ENCODE peak calls at places on chromosomes 4 and X, in nine cellular contexts. U, J, W, B, T, M, F, A and R are unnamed samples.

GRCh38 chr4:13640149-13640671 is 12.7 kb upstream of the BOD1L1 start:
- DNase-seq in U (no peak), J (peak), W (peak), B (no peak), T (no peak), M (no peak), F (no peak), A (no peak), R (peak)

GRCh38 chr4:87896020-87896621 is 63.4 kb downstream of the MEPE start:
- DNase-seq in U (no peak), J (peak), W (peak), B (peak), T (no peak), M (no peak), F (no peak), A (no peak), R (peak)

GRCh38 chr4:13829457-13829856 is 201.9 kb upstream of the BOD1L1 start:
- DNase-seq in U (no peak), J (no peak), W (no peak), B (no peak), T (no peak), M (no peak), F (no peak), A (no peak), R (no peak)

GRCh38 chrX:11364835-11365234 is 71.6 kb downstream of the AMELX start:
- DNase-seq in U (no peak), J (no peak), W (no peak), B (no peak), T (no peak), M (no peak), F (no peak), A (no peak), R (no peak)

GRCh38 chr4:124179521-124180186 is 532.9 kb downstream of the ANKRD50 start:
- DNase-seq in U (no peak), J (no peak), W (no peak), B (peak), T (no peak), M (no peak), F (no peak), A (no peak), R (no peak)

GRCh38 chr4:89298160-89298559 is 9.4 kb downstream of the GPRIN3 start:
- DNase-seq in U (no peak), J (no peak), W (no peak), B (no peak), T (peak), M (no peak), F (no peak), A (no peak), R (no peak)

GRCh38 chr4:84673475-84674230 is 90.7 kb downstream of the CDS1 start:
- DNase-seq in U (no peak), J (peak), W (peak), B (peak), T (no peak), M (no peak), F (no peak), A (no peak), R (no peak)

GRCh38 chr4:185838514-185839203 is 26.7 kb upstream of the SORBS2 start:
- DNase-seq in U (no peak), J (no peak), W (peak), B (no peak), T (no peak), M (no peak), F (no peak), A (no peak), R (no peak)

GRCh38 chrX:112735147-112735546 is 55.4 kb upstream of the LHFPL1 start:
- DNase-seq in U (no peak), J (no peak), W (no peak), B (no peak), T (no peak), M (no peak), F (no peak), A (no peak), R (no peak)

GRCh38 chrX:23548164-23548563 is 119.1 kb upstream of the PRDX4 start:
- DNase-seq in U (no peak), J (peak), W (peak), B (no peak), T (no peak), M (no peak), F (no peak), A (no peak), R (no peak)

GRCh38 chr4:184675018-184675417 is 25.5 kb downstream of the PRIMPOL start:
- DNase-seq in U (no peak), J (no peak), W (no peak), B (no peak), T (no peak), M (no peak), F (no peak), A (no peak), R (no peak)

GRCh38 chr4:112896326-112896892 is 153.0 kb upstream of the ANK2 start:
- DNase-seq in U (no peak), J (no peak), W (no peak), B (no peak), T (no peak), M (no peak), F (no peak), A (no peak), R (no peak)

GRCh38 chrX:40411350-40412111 is 169.2 kb upstream of the ATP6AP2 start:
- DNase-seq in U (no peak), J (no peak), W (no peak), B (no peak), T (no peak), M (no peak), F (no peak), A (no peak), R (peak)

GRCh38 chr4:114780205-114780604 is 181.6 kb downstream of the UGT8 start:
- DNase-seq in U (no peak), J (peak), W (peak), B (peak), T (no peak), M (no peak), F (no peak), A (no peak), R (peak)

GRCh38 chr4:100497729-100498250 is 20.0 kb downstream of the EMCN start:
- DNase-seq in U (no peak), J (no peak), W (peak), B (peak), T (no peak), M (no peak), F (no peak), A (no peak), R (no peak)

GRCh38 chrX:120205816-120206753 is 44.5 kb upstream of the ZBTB33 start:
- DNase-seq in U (no peak), J (no peak), W (no peak), B (no peak), T (no peak), M (no peak), F (no peak), A (no peak), R (no peak)

GRCh38 chr4:165922747-165923146 is 49.7 kb downstream of the TLL1 start:
- DNase-seq in U (no peak), J (no peak), W (no peak), B (no peak), T (no peak), M (no peak), F (no peak), A (no peak), R (no peak)

GRCh38 chr4:13348216-13348615 is 135.9 kb downstream of the RAB28 start:
- DNase-seq in U (no peak), J (peak), W (no peak), B (no peak), T (no peak), M (no peak), F (no peak), A (no peak), R (no peak)

GRCh38 chr4:149291463-149291862 is 524.2 kb downstream of the IQCM start:
- DNase-seq in U (no peak), J (peak), W (no peak), B (peak), T (no peak), M (no peak), F (no peak), A (no peak), R (no peak)

GRCh38 chrX:118212817-118213183 is 96.2 kb upstream of the KLHL13 start:
- DNase-seq in U (peak), J (no peak), W (no peak), B (no peak), T (no peak), M (no peak), F (no peak), A (no peak), R (no peak)

GRCh38 chrX:152588206-152588605 is 49.5 kb upstream of the GABRQ start:
- DNase-seq in U (no peak), J (no peak), W (no peak), B (no peak), T (no peak), M (no peak), F (no peak), A (no peak), R (no peak)

GRCh38 chr4:139210486-139210885 is 33.5 kb upstream of the ELF2 start:
- DNase-seq in U (no peak), J (peak), W (no peak), B (no peak), T (no peak), M (no peak), F (peak), A (no peak), R (no peak)
- H3K4me3 ChIP-seq in U (no peak), J (no peak), W (no peak), B (no peak), T (no peak), M (no peak), F (no peak), A (no peak), R (no peak)

GRCh38 chrX:53045002-53045401 is 3.6 kb upstream of the GPR173 start:
- DNase-seq in U (no peak), J (no peak), W (no peak), B (no peak), T (no peak), M (no peak), F (no peak), A (no peak), R (no peak)

GRCh38 chrX:53050841-53051240 is 2.3 kb downstream of the GPR173 start:
- DNase-seq in U (no peak), J (no peak), W (peak), B (no peak), T (no peak), M (no peak), F (no peak), A (no peak), R (no peak)

GRCh38 chrX:53049127-53049517 is 533 bp downstream of the GPR173 start:
- DNase-seq in U (no peak), J (no peak), W (peak), B (no peak), T (no peak), M (no peak), F (no peak), A (no peak), R (no peak)

GRCh38 chrX:53047228-53047627 is 1.4 kb upstream of the GPR173 start:
- DNase-seq in U (no peak), J (no peak), W (peak), B (peak), T (no peak), M (no peak), F (no peak), A (no peak), R (no peak)

GRCh38 chrX:53048169-53049126 is at the start of gene GPR173:
- DNase-seq in U (no peak), J (peak), W (peak), B (peak), T (no peak), M (no peak), F (peak), A (no peak), R (peak)
- H3K4me3 ChIP-seq in U (no peak), J (peak), W (peak), B (peak), T (no peak), M (no peak), F (peak), A (peak), R (peak)

DNA sequence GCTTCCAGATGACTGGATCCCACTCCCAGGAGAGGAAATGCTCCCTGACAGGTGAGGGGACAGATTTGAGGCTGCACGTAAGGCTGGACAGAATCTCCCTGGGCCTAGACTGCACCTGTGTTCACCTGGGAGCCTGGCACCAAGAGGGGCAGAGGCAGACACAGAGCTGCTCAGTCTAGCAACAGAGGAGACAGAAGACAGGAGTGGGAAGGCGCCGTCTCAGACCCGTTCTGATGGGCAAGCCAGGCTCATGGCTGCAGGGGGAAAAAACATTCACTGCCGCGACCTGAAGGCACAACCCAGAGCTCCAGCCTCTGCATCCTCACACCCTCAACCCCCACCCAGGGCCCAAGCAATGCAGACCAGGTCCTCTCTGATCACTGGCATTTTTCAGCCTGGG is 16.8 kb downstream of the BCAP31 start:
- DNase-seq in U (no peak), J (no peak), W (no peak), B (no peak), T (no peak), M (no peak), F (no peak), A (no peak), R (no peak)
- H3K4me3 ChIP-seq in U (no peak), J (no peak), W (no peak), B (no peak), T (no peak), M (no peak), F (no peak), A (no peak), R (no peak)

GRCh38 chr4:146520894-146521542 is 722 bp downstream of the SLC10A7 start:
- DNase-seq in U (peak), J (peak), W (peak), B (peak), T (peak), M (peak), F (no peak), A (peak), R (peak)
- H3K4me3 ChIP-seq in U (peak), J (peak), W (peak), B (peak), T (peak), M (peak), F (peak), A (peak), R (peak)